ENCODE peak calls at places on chromosome 4, in six cellular contexts. O is endothelial cell; Y is keratinocyte; X is CD4-positive, alpha-beta T cell; C is mesothelial cell of epicardium; S is foreskin keratinocyte. F is an unnamed sample.

GRCh38 chr4:15088394-15089041 is 86.2 kb downstream of the CPEB2 start:
- DNase-seq in O (no peak), Y (no peak), X (no peak), C (no peak), S (no peak), F (no peak)

GRCh38 chr4:3791910-3792542 is 25.8 kb downstream of the ADRA2C start:
- DNase-seq in O (peak), Y (no peak), X (no peak), C (peak), S (no peak), F (peak)

GRCh38 chr4:8419222-8420041 is 21.1 kb downstream of the ACOX3 start:
- DNase-seq in O (no peak), Y (no peak), X (no peak), C (no peak), S (no peak), F (no peak)

GRCh38 chr4:147790412-147790811 is 58.5 kb downstream of the ARHGAP10 start:
- DNase-seq in O (no peak), Y (no peak), X (no peak), C (no peak), S (no peak), F (no peak)

GRCh38 chr4:159349332-159349731 is 246.5 kb downstream of the RAPGEF2 start:
- DNase-seq in O (no peak), Y (no peak), X (no peak), C (no peak), S (no peak), F (no peak)

GRCh38 chr4:103934178-103934789 is 214.5 kb upstream of the TACR3 start:
- DNase-seq in O (peak), Y (no peak), X (no peak), C (no peak), S (no peak), F (no peak)

GRCh38 chr4:53780736-53781400 is 189.6 kb upstream of the LNX1 start:
- DNase-seq in O (no peak), Y (no peak), X (no peak), C (no peak), S (no peak), F (no peak)

GRCh38 chr4:2954358-2955185 is 8.6 kb downstream of the NOP14 start:
- DNase-seq in O (no peak), Y (no peak), X (no peak), C (no peak), S (no peak), F (no peak)

GRCh38 chr4:14167876-14168510 is 540.5 kb upstream of the BOD1L1 start:
- DNase-seq in O (no peak), Y (peak), X (no peak), C (no peak), S (peak), F (no peak)

GRCh38 chr4:155805016-155805415 is 46.2 kb downstream of the GUCY1B1 start:
- DNase-seq in O (no peak), Y (no peak), X (no peak), C (no peak), S (no peak), F (no peak)

GRCh38 chr4:55405073-55405472 is 9.3 kb downstream of the TMEM165 start:
- DNase-seq in O (no peak), Y (no peak), X (no peak), C (no peak), S (no peak), F (no peak)

GRCh38 chr4:149031399-149031798 is 589.2 kb upstream of the NR3C2 start:
- DNase-seq in O (no peak), Y (no peak), X (no peak), C (no peak), S (peak), F (no peak)

GRCh38 chr4:122221322-122221721 is 69.2 kb downstream of the BLTP1 start:
- DNase-seq in O (no peak), Y (no peak), X (no peak), C (no peak), S (no peak), F (no peak)

GRCh38 chr4:56880572-56880971 is 27.1 kb upstream of the REST start:
- DNase-seq in O (no peak), Y (no peak), X (no peak), C (no peak), S (no peak), F (no peak)

GRCh38 chr4:68176500-68176899 is 46.8 kb upstream of the TMPRSS11F start:
- DNase-seq in O (no peak), Y (no peak), X (no peak), C (no peak), S (no peak), F (no peak)

GRCh38 chr4:68176904-68177303 is 47.2 kb upstream of the TMPRSS11F start:
- DNase-seq in O (no peak), Y (no peak), X (no peak), C (no peak), S (no peak), F (no peak)

GRCh38 chr4:68180858-68181531 is 51.3 kb upstream of the TMPRSS11F start:
- DNase-seq in O (no peak), Y (peak), X (no peak), C (no peak), S (peak), F (no peak)

GRCh38 chr4:68175562-68176155 is 46.0 kb upstream of the TMPRSS11F start:
- DNase-seq in O (peak), Y (peak), X (no peak), C (no peak), S (peak), F (no peak)
- TF ChIP-seq CTCF in O (peak), Y (peak), X (peak), C (peak), S (peak), F (peak)

DNA sequence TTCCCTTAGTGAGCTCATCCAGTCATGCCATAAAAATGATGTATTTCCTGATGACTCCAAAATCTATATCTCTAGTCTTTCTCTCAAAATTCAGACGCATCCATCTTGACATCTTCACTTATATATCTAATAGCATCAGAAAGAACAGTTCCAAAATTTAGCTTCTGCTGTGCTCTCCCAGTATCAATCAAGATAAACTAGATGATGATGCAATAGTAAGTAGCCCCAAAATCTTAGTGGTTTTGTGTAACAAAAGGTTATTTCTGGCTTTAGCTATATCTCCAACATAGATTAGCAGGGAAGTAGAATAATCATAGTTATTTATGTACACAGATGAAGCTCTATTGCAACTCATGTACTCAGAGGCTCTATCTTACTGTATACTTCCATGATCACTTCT is 382.5 kb upstream of the ADGRL3 start:
- DNase-seq in O (no peak), Y (no peak), X (no peak), C (no peak), S (no peak), F (no peak)
- TF ChIP-seq CTCF in O (no peak), Y (no peak), X (no peak), C (no peak), S (no peak), F (no peak)

GRCh38 chr4:106266201-106266600 is 49.8 kb downstream of the TBCK start:
- DNase-seq in O (no peak), Y (no peak), X (no peak), C (no peak), S (no peak), F (no peak)
- TF ChIP-seq CTCF in O (no peak), Y (peak), X (peak), C (no peak), S (peak), F (peak)

GRCh38 chr4:89640620-89641366 is 196.2 kb downstream of the SNCA start:
- DNase-seq in O (peak), Y (no peak), X (no peak), C (peak), S (no peak), F (peak)
- TF ChIP-seq CTCF in O (peak), Y (peak), X (no peak), C (peak), S (peak), F (peak)

DNA sequence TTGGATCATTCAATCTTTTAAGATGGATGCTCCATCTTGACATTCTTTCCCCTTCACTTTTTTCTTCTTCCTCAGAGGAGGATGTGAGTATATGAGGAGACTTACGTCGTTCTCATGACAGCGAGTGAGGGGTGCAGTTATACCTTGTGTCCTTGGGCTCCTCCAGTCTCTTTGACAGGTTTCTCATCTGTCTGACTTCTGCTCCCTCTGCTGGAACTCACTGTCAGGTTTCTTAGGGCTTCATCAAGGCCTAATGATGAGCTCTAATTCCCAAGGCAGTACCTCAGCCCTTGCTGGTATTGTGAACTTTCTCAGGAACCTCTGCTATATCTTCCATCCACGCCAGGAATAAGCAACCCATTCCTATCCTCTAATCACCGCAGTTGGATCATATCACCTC is 237.8 kb upstream of the ADGRL3 start:
- DNase-seq in O (no peak), Y (no peak), X (no peak), C (no peak), S (no peak), F (no peak)
- TF ChIP-seq CTCF in O (no peak), Y (no peak), X (no peak), C (no peak), S (no peak), F (no peak)

GRCh38 chr4:98506462-98507132 is 151.8 kb downstream of the TSPAN5 start:
- DNase-seq in O (peak), Y (no peak), X (no peak), C (no peak), S (no peak), F (no peak)
- TF ChIP-seq CTCF in O (no peak), Y (no peak), X (no peak), C (no peak), S (peak), F (peak)

GRCh38 chr4:86521373-86521969 is 72.6 kb upstream of the PTPN13 start:
- DNase-seq in O (no peak), Y (no peak), X (no peak), C (no peak), S (no peak), F (no peak)

GRCh38 chr4:86523333-86523732 is 70.8 kb upstream of the PTPN13 start:
- DNase-seq in O (no peak), Y (no peak), X (no peak), C (no peak), S (no peak), F (no peak)

DNA sequence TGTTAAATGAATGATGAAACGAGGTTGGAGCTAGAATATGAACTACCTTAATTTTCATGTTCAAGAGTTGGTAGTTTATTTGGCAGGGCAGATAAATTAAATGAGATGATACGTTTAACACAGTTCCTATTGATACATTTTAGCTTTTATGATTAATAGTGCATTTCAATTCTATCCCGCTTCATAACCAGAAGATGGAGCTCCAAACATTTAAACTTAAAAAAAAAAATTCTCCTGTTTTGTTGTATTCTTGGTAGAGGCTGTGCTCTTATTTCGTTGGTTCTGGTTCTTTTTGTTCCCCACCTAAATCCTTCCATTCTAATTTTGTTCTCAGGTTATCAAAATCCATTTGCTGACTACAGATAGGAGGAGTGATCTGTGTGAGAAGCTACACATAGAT is 71.8 kb upstream of the PTPN13 start:
- DNase-seq in O (no peak), Y (no peak), X (no peak), C (no peak), S (no peak), F (no peak)
- TF ChIP-seq CTCF in O (no peak), Y (peak), X (no peak), C (no peak), S (peak), F (no peak)

GRCh38 chr4:72909461-72909860 is 160.1 kb downstream of the COX18 start:
- DNase-seq in O (peak), Y (no peak), X (no peak), C (no peak), S (no peak), F (no peak)
- TF ChIP-seq CTCF in O (no peak), Y (peak), X (no peak), C (no peak), S (peak), F (peak)

GRCh38 chr4:24419147-24420034 is 165.0 kb downstream of the DHX15 start:
- DNase-seq in O (peak), Y (no peak), X (peak), C (peak), S (peak), F (peak)
- TF ChIP-seq CTCF in O (peak), Y (peak), X (peak), C (peak), S (peak), F (peak)

GRCh38 chr4:37970702-37971101 is 10.5 kb downstream of the PTTG2 start:
- DNase-seq in O (no peak), Y (peak), X (no peak), C (no peak), S (peak), F (no peak)
- TF ChIP-seq CTCF in O (peak), Y (peak), X (no peak), C (no peak), S (peak), F (peak)